ENCODE peak calls at places on chromosomes 6 and 20, in five cellular contexts. B, F, K, Y and H are unnamed samples. For H3K27me3, the result is how much of the 10 kb centered on the place peaks cover.

GRCh38 chr6:13290335-13290734 is 38.0 kb downstream of the TBC1D7 start:
- DNase-seq in B (no peak), F (no peak), K (no peak), Y (no peak), H (no peak)

GRCh38 chr6:13253272-13253671 is 75.1 kb downstream of the TBC1D7 start:
- DNase-seq in B (no peak), F (no peak), K (no peak), Y (no peak), H (no peak)

GRCh38 chr6:149233056-149233715 is 84.3 kb upstream of the TAB2 start:
- DNase-seq in B (no peak), F (no peak), K (peak), Y (no peak), H (no peak)

GRCh38 chr6:150857062-150857905 is 8.2 kb upstream of the MTHFD1L start:
- DNase-seq in B (no peak), F (no peak), K (peak), Y (peak), H (no peak)

GRCh38 chr6:1792989-1793388 is 183.3 kb downstream of the FOXC1 start:
- DNase-seq in B (peak), F (no peak), K (no peak), Y (no peak), H (peak)

GRCh38 chr6:158284340-158285210 is 27.7 kb upstream of the TULP4 start:
- DNase-seq in B (peak), F (no peak), K (peak), Y (no peak), H (peak)

GRCh38 chr6:170290306-170291128 is at the start of gene DLL1:
- DNase-seq in B (peak), F (no peak), K (no peak), Y (no peak), H (peak)

GRCh38 chr6:452301-453067 is 60.9 kb downstream of the IRF4 start:
- DNase-seq in B (no peak), F (no peak), K (no peak), Y (no peak), H (no peak)

GRCh38 chr20:47311211-47311610 is 45.3 kb downstream of the ZMYND8 start:
- DNase-seq in B (no peak), F (no peak), K (no peak), Y (no peak), H (no peak)

GRCh38 chr6:45607818-45608217 is 230.1 kb upstream of the SUPT3H start:
- DNase-seq in B (no peak), F (no peak), K (no peak), Y (peak), H (no peak)

GRCh38 chr6:132405143-132405915 is 4.1 kb upstream of the MOXD1 start:
- DNase-seq in B (no peak), F (no peak), K (peak), Y (no peak), H (no peak)

GRCh38 chr6:143583542-143584330 is 72.2 kb upstream of the FUCA2 start:
- DNase-seq in B (no peak), F (no peak), K (peak), Y (no peak), H (no peak)

DNA sequence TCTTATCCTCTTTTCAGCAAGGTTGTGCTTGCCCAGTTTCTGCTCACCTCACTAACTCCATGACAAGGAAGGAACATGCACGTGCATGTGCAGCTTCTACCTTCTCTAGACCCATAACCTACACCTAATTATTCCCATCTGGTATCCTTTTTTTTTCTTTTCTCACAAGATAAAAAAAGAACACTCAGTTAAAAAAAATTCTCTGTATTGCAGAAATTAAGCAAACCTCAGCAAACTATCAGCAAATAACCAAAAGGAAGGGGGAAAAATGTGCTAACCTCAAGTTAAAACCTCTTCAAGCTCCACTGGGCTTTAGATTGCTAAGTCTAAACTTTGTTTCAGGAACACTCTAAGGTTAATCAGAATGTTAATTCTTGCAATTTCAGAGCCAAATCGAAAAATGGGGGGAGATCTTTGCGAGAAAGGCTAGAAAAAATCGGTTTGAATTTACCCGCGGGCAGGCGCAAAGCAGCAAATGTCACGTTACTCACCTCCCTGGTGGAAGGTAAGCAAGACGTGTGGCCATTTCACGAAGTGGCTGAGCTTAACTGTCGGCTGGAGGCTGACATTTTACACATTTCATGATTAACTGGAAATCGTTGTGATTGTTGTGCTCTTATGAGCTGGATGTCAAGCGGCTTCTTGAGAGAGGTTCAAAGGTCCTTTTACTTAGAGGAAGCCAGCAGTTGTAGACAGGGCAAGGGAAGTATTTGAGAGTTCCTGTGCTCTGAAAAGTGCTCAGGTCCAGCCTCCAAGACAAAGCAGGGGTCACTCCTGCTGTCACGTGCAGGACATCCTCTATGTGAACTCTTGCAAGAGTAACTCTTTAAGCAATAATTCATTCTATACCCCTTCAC is 19.1 kb downstream of the TFAP2B start:
- DNase-seq in B (no peak), F (no peak), K (no peak), Y (no peak), H (no peak)
- H3K27me3 ChIP-seq in B (half or more), F (under half), K (under half), Y (under half), H (half or more)

GRCh38 chr20:16749573-16749972 is 1.4 kb downstream of the OTOR start:
- DNase-seq in B (no peak), F (no peak), K (no peak), Y (no peak), H (peak)
- H3K4me3 ChIP-seq in B (no peak), F (no peak), K (no peak), Y (no peak), H (no peak)

GRCh38 chr20:37958856-37959255 is 55.9 kb downstream of the VSTM2L start:
- DNase-seq in B (no peak), F (no peak), K (no peak), Y (no peak), H (no peak)
- H3K27me3 ChIP-seq in B (under half), F (under half), K (under half), Y (under half), H (under half)

GRCh38 chr20:63699466-63700198 is 3.2 kb downstream of the TNFRSF6B start:
- DNase-seq in B (no peak), F (no peak), K (no peak), Y (no peak), H (no peak)

GRCh38 chr20:63700199-63701050 is 4.0 kb downstream of the TNFRSF6B start:
- DNase-seq in B (no peak), F (no peak), K (no peak), Y (no peak), H (peak)

GRCh38 chr20:63697868-63698545 is 1.6 kb downstream of the TNFRSF6B start:
- DNase-seq in B (no peak), F (no peak), K (no peak), Y (no peak), H (peak)

GRCh38 chr20:63697357-63697867 is 960 bp downstream of the TNFRSF6B start:
- DNase-seq in B (no peak), F (no peak), K (no peak), Y (no peak), H (peak)

DNA sequence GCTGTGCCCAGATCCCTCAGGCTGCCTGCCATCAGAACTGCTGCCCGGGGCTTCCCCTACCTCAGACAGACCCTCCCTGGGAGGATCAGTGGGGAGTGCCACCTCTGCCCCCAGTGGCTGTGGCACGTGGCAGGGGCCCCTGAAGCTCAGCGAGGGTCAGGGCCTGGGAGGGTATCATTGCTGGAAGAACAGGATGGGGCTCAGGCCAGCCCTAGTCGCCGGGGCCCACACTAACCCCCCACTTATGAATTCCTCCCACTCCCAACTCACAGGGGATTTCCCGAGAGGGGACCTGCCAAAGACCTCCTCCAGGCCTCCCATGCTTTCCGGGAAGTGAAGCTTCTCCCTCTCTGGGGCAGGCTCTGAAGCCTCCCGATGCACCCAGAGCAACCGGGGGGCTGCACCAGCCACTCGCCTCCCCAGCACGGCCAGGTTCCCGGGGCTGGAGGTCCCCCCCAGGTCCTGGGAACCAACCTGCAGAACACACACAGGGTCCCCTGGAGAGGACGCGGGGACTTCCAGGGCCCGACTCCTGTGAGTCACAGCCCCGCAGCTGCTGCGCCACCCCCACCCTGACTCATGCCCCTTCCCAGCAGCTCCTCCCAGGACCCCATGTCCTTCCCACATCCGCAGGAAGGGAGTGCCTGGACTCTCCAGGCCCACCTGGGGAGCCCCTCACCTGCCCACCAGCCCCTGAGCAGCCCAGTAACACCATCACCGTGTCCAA is 2.5 kb downstream of the TNFRSF6B start:
- DNase-seq in B (no peak), F (no peak), K (peak), Y (no peak), H (peak)
- H3K4me3 ChIP-seq in B (no peak), F (no peak), K (peak), Y (no peak), H (no peak)

DNA sequence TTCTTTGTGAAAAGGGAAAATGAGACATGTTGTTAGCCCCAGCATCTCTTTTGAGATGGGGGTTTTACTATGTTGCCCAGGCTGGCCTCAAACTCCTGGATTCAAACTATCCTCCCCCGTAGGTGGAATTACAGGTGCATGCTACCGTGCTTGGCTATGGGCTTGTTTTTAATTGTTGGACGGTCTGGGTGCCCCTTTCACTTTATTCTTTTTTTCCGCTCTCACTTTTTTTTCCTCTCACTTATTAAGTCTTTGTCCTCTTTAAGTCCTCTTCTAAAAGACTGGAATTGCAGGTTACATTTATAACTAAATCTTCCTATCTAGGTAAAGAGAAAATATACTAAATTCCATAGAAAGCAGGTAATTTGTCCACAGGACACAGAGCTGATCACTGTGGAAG is 18.8 kb upstream of the PRDM13 start:
- DNase-seq in B (no peak), F (no peak), K (no peak), Y (no peak), H (no peak)
- H3K27me3 ChIP-seq in B (half or more), F (under half), K (half or more), Y (under half), H (half or more)

GRCh38 chr6:50821431-50822077 is 2.9 kb downstream of the TFAP2B start:
- DNase-seq in B (no peak), F (no peak), K (no peak), Y (no peak), H (no peak)

GRCh38 chr6:50819906-50820589 is 1.4 kb downstream of the TFAP2B start:
- DNase-seq in B (no peak), F (no peak), K (no peak), Y (no peak), H (peak)

GRCh38 chr6:50820590-50821234 is 2.0 kb downstream of the TFAP2B start:
- DNase-seq in B (no peak), F (no peak), K (no peak), Y (no peak), H (no peak)

GRCh38 chr6:50823130-50823920 is 4.7 kb downstream of the TFAP2B start:
- DNase-seq in B (no peak), F (no peak), K (no peak), Y (no peak), H (peak)

DNA sequence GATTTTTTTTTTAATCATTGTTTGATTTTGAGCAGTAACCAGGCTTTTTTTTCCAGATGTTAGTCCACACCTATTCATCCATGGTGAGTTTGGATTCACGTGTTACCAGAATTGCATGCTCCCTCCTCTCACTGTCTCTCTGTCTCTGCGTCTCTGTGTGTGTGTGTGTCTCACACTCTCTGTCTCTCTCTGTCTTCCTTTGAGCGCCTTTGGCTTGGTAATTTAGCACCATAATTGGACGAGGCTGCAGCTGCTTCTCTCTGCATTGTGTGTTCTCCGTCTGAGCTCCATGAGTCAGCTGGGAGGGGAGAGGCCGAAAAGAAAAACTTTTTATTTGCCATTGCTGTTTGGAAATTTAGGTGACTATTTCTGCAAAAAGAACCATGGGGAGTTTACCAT is 3.4 kb downstream of the TFAP2B start:
- DNase-seq in B (no peak), F (no peak), K (no peak), Y (no peak), H (no peak)
- H3K4me3 ChIP-seq in B (no peak), F (peak), K (no peak), Y (no peak), H (no peak)

DNA sequence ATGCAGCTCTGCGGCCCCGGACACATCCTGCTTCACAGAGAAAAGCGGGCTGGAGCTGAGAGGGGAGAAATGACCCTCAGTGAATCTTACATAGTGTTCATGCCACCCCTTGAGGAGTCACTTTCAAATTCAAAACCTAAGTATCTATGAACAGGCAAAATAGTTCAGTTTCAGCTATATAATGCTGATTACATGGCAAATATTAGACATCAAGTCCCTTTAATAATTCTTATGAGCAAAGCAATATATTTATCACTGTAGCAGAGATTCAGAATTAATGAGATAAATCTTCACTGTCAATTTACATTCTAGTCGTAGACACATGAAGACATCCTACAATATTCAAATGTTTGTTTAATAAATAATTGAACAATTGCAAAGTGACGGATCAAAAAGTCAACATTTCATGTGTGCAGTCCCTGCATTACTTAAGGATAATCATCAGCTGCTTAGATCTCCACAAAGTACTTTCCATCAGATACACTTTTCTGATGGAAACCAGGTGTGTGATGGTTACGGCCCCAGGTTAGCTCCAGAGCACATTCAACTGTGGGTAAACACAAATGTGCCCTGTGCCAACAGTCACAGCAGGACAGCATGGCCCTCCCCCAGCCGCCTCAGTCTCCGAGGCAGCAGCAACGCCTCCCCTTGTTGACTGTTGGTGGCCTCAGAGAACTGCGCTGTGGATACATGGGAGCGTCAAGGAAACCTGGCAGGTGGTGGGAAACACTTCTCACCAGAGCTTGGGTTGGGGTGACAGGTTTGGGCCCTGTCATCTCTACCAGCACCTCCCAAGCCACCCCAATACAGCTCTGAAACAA is 787 bp upstream of the PRR18 start:
- DNase-seq in B (no peak), F (no peak), K (no peak), Y (no peak), H (no peak)
- H3K27me3 ChIP-seq in B (half or more), F (under half), K (under half), Y (under half), H (under half)

DNA sequence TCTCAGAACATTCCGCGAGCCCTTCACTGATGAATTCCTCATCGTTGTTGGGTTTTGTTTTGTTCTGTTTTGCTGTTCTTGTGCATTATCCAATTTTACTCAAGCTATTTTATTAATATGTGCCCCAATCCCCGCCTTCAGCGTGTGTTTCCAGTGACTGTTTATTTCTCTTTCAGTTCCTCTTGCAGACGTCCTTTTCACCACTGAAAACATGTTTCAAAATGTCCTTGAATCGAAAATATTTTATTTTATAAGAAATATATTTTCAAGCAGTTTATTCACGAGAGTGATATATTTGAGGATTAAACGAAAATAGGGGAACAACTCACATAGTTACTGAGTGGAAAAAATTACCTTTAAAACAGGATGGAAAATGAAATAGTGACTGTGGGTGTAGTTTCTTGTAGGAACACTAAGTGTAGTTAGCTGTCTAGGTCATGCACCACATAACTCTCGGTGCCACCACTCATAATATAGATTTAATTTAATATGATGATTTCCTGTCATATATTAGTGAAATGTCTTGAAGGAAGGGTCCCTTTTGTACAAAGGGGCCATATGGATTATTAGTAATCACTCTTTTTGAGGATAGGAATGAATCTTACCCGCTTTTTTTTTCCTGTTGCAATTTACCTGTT is 45.3 kb upstream of the HDDC2 start:
- DNase-seq in B (no peak), F (no peak), K (no peak), Y (no peak), H (no peak)
- H3K4me3 ChIP-seq in B (no peak), F (no peak), K (no peak), Y (no peak), H (no peak)

DNA sequence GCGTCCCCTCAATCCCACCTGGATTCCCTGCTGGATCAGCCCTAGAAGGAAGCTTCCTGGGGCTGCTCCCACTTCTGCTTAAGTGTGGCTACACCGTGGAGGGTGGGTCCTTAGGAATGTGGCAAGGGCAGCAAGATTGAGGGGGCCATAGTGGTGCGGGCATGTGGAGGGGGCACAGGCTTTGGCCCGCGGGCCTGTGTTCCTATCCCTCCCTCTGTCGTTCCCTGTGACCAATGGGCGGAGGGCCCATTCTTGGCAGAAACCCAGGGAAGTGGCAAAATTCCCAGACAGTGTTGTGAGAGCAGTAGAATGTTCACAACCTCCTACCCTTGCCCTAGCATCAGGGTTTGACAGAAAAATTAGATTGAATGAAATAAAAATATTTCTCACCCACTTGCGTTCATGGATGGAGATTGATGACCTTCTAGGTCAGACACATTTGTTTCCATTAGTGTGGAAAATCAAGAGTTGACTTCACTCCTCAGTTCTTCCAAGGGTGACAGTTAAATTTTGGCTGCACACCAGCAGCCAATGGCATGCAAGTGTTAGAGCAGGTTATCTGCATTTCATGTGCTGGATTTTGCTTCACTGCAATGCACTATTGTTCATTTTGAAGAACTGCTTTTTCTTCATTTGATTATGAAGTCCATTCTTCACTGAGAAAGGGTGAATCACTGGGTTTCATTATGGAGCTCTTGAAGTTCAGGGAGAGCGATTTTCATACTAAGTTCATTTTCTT is 49.3 kb upstream of the AHI1 start:
- DNase-seq in B (no peak), F (no peak), K (no peak), Y (no peak), H (no peak)
- H3K27me3 ChIP-seq in B (under half), F (under half), K (under half), Y (under half), H (under half)